ENCODE peak calls at places on chromosomes 6 and 20, in eight cellular contexts. X, U, N, O, V, R, K and L are unnamed samples.

GRCh38 chr6:41622210-41622990 is 15.9 kb upstream of the MDFI start:
- DNase-seq in X (no peak), U (no peak), N (no peak), O (no peak), V (no peak), R (no peak), K (no peak), L (no peak)

GRCh38 chr20:36344517-36345132 is 38.5 kb downstream of the DLGAP4 start:
- DNase-seq in X (peak; percentile 25), U (peak; percentile 92), N (no peak), O (peak; percentile 32), V (peak; percentile 32), R (no peak), K (peak; percentile 67), L (peak; percentile 62)

GRCh38 chr6:35392773-35393672 is 50.7 kb downstream of the PPARD start:
- DNase-seq in X (no peak), U (no peak), N (no peak), O (no peak), V (no peak), R (no peak), K (no peak), L (no peak)

GRCh38 chr6:49541210-49541724 is 9.2 kb upstream of the C6orf141 start:
- DNase-seq in X (peak; percentile 93), U (no peak), N (no peak), O (no peak), V (no peak), R (no peak), K (no peak), L (peak; percentile 89)

GRCh38 chr20:47086316-47086715 is 191.7 kb downstream of the EYA2 start:
- DNase-seq in X (no peak), U (no peak), N (no peak), O (no peak), V (no peak), R (no peak), K (no peak), L (no peak)

GRCh38 chr20:12700701-12701100 is 308.1 kb upstream of the SPTLC3 start:
- DNase-seq in X (no peak), U (no peak), N (no peak), O (no peak), V (no peak), R (no peak), K (no peak), L (no peak)

GRCh38 chr20:60486345-60486744 is 528.1 kb downstream of the CDH26 start:
- DNase-seq in X (no peak), U (no peak), N (no peak), O (no peak), V (no peak), R (no peak), K (no peak), L (no peak)

GRCh38 chr6:100845676-100846075 is 35.5 kb downstream of the ASCC3 start:
- DNase-seq in X (peak; percentile 3), U (no peak), N (no peak), O (no peak), V (no peak), R (no peak), K (no peak), L (no peak)

GRCh38 chr6:6772751-6773150 is 184.2 kb downstream of the LY86 start:
- DNase-seq in X (no peak), U (peak; percentile 39), N (no peak), O (no peak), V (no peak), R (no peak), K (no peak), L (no peak)

GRCh38 chr6:64012351-64013060 is 376.9 kb downstream of the PHF3 start:
- DNase-seq in X (peak; percentile 1), U (peak; percentile 73), N (no peak), O (peak; percentile 51), V (no peak), R (no peak), K (peak; percentile 44), L (peak; percentile 60)

GRCh38 chr20:16011519-16011918 is 561.7 kb downstream of the KIF16B start:
- DNase-seq in X (no peak), U (no peak), N (no peak), O (no peak), V (no peak), R (no peak), K (no peak), L (no peak)

GRCh38 chr20:17833036-17833674 is 133.4 kb downstream of the BANF2 start:
- DNase-seq in X (peak; percentile 26), U (no peak), N (no peak), O (no peak), V (no peak), R (no peak), K (no peak), L (peak; percentile 63)

GRCh38 chr6:130385059-130385695 is 19.4 kb downstream of the TMEM200A start:
- DNase-seq in X (no peak), U (no peak), N (no peak), O (no peak), V (no peak), R (no peak), K (no peak), L (peak; percentile 60)

GRCh38 chr6:40796280-40797223 is 209.4 kb upstream of the LRFN2 start:
- DNase-seq in X (no peak), U (no peak), N (no peak), O (no peak), V (peak; percentile 68), R (no peak), K (no peak), L (no peak)

GRCh38 chr6:9254251-9254650 is 818.9 kb upstream of the SLC35B3 start:
- DNase-seq in X (no peak), U (no peak), N (no peak), O (no peak), V (no peak), R (no peak), K (no peak), L (no peak)

GRCh38 chr20:24533449-24533848 is 64.0 kb downstream of the SYNDIG1 start:
- DNase-seq in X (no peak), U (no peak), N (no peak), O (no peak), V (no peak), R (no peak), K (no peak), L (no peak)
- TF ChIP-seq CTCF in X (no peak), U (no peak), N (no peak), O (no peak), V (no peak), R (no peak), K (no peak), L (no peak)

GRCh38 chr6:125759184-125759902 is 9.9 kb downstream of the HEY2 start:
- DNase-seq in X (no peak), U (peak; percentile 86), N (no peak), O (no peak), V (peak; percentile 57), R (no peak), K (no peak), L (no peak)
- TF ChIP-seq CTCF in X (no peak), U (peak; percentile 80), N (no peak), O (no peak), V (peak; percentile 63), R (peak; percentile 40), K (no peak), L (peak; percentile 21)

GRCh38 chr6:132763269-132763668 is 5.6 kb upstream of the VNN2 start:
- DNase-seq in X (no peak), U (no peak), N (no peak), O (peak; percentile 25), V (no peak), R (no peak), K (peak; percentile 22), L (no peak)

GRCh38 chr6:132764370-132764769 is 6.7 kb upstream of the VNN2 start:
- DNase-seq in X (peak; percentile 81), U (peak; percentile 15), N (no peak), O (no peak), V (peak; percentile 38), R (no peak), K (peak; percentile 68), L (peak; percentile 81)

GRCh38 chr6:132765560-132765959 is 7.9 kb upstream of the VNN2 start:
- DNase-seq in X (no peak), U (no peak), N (no peak), O (no peak), V (no peak), R (no peak), K (no peak), L (no peak)

DNA sequence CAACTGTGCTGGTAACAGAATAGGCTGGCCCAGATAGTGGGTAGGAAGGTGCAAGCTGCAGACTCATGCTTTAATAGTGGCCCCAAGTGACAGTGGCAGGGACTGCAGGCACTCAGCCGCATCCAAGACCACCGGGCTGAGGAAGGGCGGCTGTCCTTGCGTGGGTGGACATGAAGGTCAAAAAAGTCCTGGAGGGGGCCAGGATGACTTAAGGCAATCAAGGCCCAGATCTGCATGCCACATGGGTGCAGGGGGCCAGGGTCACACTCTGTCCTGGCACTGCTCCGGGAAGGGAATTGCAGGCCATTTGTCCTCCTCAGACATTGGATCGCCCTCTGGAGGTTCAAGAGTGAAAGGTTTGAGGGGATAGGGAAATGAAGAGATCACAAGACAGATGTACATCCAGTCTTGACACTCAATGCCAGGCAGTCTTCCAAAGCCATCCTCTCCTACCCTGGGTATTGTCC is 10.4 kb upstream of the VNN2 start:
- DNase-seq in X (no peak), U (peak; percentile 72), N (no peak), O (peak; percentile 56), V (peak; percentile 16), R (no peak), K (peak; percentile 68), L (peak; percentile 10)
- TF ChIP-seq CTCF in X (no peak), U (peak; percentile 76), N (no peak), O (peak; percentile 48), V (peak; percentile 55), R (peak; percentile 36), K (peak; percentile 95), L (peak; percentile 38)

GRCh38 chr20:63452341-63453028 is 20.0 kb downstream of the KCNQ2 start:
- DNase-seq in X (no peak), U (no peak), N (no peak), O (no peak), V (no peak), R (no peak), K (no peak), L (no peak)

GRCh38 chr20:63451821-63452220 is 20.6 kb downstream of the KCNQ2 start:
- DNase-seq in X (no peak), U (no peak), N (no peak), O (no peak), V (no peak), R (no peak), K (no peak), L (no peak)

GRCh38 chr20:63455568-63455859 is 16.9 kb downstream of the KCNQ2 start:
- DNase-seq in X (no peak), U (no peak), N (no peak), O (no peak), V (no peak), R (no peak), K (no peak), L (no peak)

GRCh38 chr20:63454729-63455567 is 17.5 kb downstream of the KCNQ2 start:
- DNase-seq in X (no peak), U (no peak), N (no peak), O (no peak), V (no peak), R (no peak), K (no peak), L (no peak)

DNA sequence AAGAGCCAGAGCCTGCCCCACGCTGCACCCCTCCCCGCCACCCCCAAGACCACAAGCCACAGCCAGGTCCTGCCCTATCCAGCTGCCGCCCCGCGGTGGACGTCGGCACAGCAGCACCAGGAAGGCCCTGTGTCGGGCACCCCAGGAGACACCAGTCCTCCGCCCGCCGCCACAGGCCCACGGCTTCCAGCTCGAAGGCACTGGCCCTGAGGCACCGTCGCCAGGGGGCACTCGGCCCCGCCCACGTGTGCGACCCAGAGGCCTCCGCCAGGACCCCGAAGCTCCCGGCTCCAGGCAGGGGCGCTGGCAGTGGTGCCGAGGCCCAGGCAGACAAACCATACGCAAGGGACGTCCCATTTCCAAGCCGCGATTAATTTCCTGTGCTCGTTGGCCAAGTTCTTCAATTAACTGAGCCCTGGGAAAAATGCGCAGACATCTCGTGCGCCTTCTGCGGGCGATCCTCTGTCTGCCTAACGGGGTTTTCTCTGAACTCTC is 19.4 kb downstream of the KCNQ2 start:
- DNase-seq in X (no peak), U (no peak), N (no peak), O (no peak), V (no peak), R (no peak), K (peak; percentile 57), L (no peak)
- TF ChIP-seq CTCF in X (no peak), U (no peak), N (no peak), O (no peak), V (peak; percentile 32), R (no peak), K (peak; percentile 41), L (peak; percentile 22)